ENCODE peak calls at places on chromosomes 16 and 17, in four cellular contexts. S is suprapubic skin, M is transverse colon, I is sigmoid colon. X is an unnamed sample.

GRCh38 chr17:36937961-36938565 is 788 bp downstream of the LHX1 start:
- DNase-seq in M (no peak), S (no peak), I (no peak), X (no peak)

GRCh38 chr17:58326609-58327341 is 1.8 kb downstream of the TSPOAP1 start:
- DNase-seq in S (no peak), I (no peak), M (no peak), X (no peak)

GRCh38 chr17:19501219-19501618 is 32.4 kb upstream of the SLC47A1 start:
- DNase-seq in S (no peak), M (no peak), I (peak), X (no peak)

GRCh38 chr17:81420769-81421462 is 25.7 kb downstream of the BAHCC1 start:
- DNase-seq in S (no peak), I (no peak), M (no peak), X (no peak)

GRCh38 chr16:31138621-31139578 is 3.4 kb upstream of the PRSS8 start:
- DNase-seq in I (no peak), S (no peak), M (peak), X (no peak)

GRCh38 chr16:46765050-46765449 is 16.9 kb upstream of the MYLK3 start:
- DNase-seq in I (no peak), M (no peak), S (no peak), X (peak)

GRCh38 chr17:53004902-53005301 is 817.8 kb upstream of the KIF2B start:
- DNase-seq in M (no peak), S (no peak), I (no peak), X (no peak)

GRCh38 chr17:55527520-55528118 is 16.4 kb upstream of the SMIM36 start:
- DNase-seq in S (no peak), I (no peak), M (no peak), X (no peak)

GRCh38 chr17:2179615-2180295 is 123.8 kb downstream of the SMG6 start:
- DNase-seq in I (peak), S (peak), M (peak), X (peak)

GRCh38 chr17:16516594-16517018 is 24.6 kb upstream of the LRRC75A start:
- DNase-seq in S (peak), M (no peak), I (no peak), X (no peak)

GRCh38 chr17:970388-970768 is 9.2 kb downstream of the NXN start:
- DNase-seq in M (no peak), I (no peak), S (no peak), X (no peak)

GRCh38 chr17:12721581-12721980 is 55.9 kb downstream of the MYOCD start:
- DNase-seq in S (no peak), M (no peak), I (no peak), X (peak)

GRCh38 chr17:77611791-77612466 is 346.6 kb upstream of the TNRC6C start:
- DNase-seq in S (no peak), I (peak), M (no peak), X (no peak)

GRCh38 chr17:1629647-1630310 is 1.1 kb upstream of the SLC43A2 start:
- DNase-seq in S (no peak), I (peak), M (peak), X (no peak)

GRCh38 chr17:3976675-3977171 is 12.5 kb upstream of the ATP2A3 start:
- DNase-seq in I (no peak), M (peak), S (peak), X (no peak)

GRCh38 chr17:47810200-47810821 is 11.3 kb downstream of the OSBPL7 start:
- DNase-seq in M (peak), I (peak), S (peak), X (no peak)

GRCh38 chr17:10370209-10370608 is 2.6 kb downstream of the MYH13 start:
- DNase-seq in S (no peak), I (no peak), M (no peak), X (no peak)

GRCh38 chr16:21263640-21264211 is 14.4 kb downstream of the CRYM start:
- DNase-seq in M (peak), S (no peak), I (no peak), X (no peak)

DNA sequence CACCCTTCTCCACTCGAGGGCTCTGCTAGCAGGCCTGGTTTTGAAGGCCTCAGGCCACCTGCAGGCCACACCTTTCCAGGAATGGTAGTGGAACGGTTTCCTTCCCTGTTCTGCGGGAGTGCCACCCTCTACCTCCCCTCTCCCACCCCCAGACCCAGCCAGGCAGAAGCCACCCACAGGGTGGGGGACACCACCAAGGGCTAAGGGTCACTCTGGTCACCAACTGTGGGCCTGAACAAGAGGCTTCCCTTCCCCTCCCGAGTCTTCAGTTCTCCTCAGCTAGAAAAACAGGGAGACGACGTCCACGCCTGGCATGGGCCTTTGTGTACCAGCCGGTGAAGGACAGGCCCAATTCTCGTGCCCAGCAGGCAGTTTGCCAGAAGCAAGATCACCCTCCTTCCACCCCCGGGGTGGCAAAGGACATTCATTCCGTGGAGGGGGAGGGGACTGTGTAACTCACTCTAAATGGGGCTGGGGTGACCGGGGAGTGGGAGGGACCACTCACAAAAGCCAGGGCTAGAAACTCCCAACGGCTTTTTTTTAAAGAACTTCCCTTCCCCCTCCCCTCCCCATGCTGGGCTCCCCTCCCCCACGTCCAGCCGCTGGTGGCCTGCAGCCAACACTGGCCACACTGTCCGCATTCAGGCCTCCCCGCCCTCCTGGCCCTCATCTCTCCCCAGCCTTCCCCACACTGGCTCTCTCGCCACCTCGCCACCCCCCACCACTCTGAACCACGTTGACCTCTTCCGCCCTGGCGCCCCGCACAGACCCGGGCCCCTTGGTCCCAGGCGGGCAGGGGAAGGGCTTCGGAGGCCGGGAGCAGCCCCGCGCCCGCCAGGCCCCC is 7.7 kb downstream of the CBX4 start:
- DNase-seq in S (no peak), M (no peak), I (peak), X (no peak)
- TF ChIP-seq EP300 in S (no peak), M (no peak), I (no peak), X (no peak)

DNA sequence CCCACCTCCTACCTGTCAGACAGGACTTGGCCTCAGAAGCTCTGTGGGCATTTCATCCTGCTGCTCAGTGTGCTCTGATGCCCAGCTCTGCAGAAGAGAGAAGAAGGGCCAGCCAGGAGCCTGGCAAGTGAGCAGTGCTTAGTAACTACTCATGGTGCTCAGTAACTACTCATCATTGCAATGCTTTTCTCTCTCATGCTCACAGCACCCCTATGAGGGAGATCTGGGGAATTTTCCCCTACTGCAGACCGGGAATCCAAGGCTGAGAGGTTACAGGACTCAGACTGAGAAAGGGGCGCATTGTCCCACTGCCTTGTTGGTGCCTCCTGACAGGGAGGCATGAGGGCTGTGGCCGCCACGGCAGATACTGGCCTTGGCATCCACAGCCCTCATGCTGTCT is 261.1 kb downstream of the C16orf95 start:
- DNase-seq in I (peak), S (no peak), M (no peak), X (no peak)
- TF ChIP-seq CTCF in I (no peak), S (no peak), M (no peak), X (no peak)

DNA sequence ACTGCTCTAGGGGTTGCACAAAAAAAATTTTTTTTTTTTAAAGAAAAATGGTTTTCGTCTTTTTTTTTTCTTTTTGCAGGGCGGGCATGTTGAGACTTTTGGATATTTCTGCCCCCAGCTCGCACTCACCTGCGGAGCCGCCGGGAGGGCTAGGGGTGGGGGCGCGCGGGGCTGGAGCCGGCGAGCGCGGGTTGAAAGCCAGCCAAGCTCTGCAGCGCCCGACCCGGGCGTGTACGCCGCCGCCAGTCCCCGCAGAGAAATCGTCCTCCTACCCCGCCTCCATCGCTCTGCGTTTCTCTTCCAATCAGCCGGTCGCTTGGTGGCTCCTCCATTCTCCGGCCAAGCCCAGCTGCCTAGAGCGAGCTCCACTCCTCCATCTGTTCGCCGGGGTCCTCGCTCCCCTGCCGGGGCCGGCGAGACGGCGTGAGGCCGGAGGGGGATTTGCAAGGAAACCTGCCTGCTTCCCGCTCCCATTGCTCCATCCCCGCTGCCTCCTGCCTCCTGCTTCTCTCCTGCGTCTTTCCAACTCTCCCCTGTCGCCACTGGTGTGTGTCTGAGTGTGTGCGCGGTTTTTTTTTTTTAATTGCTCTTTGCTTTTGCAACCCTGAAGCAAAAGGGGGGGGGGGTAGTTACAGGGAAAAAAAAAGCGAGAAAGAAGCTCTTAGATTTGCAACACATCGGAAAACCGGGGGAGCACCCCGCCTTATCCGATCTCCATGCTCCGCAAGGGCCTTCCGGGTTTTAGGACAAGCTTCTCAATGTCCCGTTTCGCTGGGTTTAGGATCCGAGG is 1.8 kb upstream of the UBTF start:
- DNase-seq in M (peak), S (peak), I (peak), X (peak)
- TF ChIP-seq POLR2A in M (peak), S (no peak), I (no peak), X (no peak)

DNA sequence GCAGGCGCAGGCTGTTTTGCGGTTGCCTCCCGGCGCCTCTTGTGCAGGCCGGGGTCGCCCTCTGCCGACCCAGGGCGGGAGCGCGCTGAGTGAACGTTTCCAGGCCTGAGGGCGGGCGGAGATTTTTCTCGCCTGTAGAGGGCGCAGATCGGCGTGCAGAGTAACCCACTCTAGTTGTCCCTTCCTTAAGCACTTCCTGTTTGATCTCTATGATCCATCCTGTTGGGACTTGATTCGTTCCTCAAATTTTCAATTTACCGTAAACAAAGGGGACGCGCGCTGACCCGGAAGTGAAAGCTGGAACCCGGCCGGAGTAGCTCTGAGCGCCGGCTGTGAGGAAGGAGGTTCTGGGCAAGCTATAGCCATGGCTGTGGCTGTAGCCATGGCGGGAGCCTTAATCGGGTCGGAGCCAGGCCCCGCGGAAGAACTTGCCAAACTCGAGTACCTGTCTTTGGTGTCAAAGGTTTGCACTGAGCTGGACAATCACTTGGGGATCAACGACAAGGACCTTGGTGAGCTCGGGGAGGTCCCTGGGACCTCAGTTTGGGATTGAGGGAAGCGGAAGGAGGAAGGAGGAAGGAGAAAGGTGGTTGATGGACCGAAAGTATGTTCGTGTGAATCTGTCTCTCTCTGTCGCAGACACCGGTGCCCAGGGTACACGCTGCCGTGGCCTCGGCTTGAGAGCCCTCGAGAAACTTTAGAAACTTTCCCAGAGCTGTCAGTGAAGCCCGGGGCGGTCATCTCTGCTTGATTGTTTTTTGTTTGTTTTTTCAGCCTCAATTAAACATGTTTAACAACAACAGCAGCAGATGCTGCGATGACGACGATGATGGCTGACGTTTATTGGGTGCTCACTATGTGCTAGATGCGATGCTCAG is at the start of gene DHX8:
- DNase-seq in I (peak), M (peak), S (peak), X (peak)
- TF ChIP-seq EP300 in I (peak), M (no peak), S (no peak), X (no peak)

GRCh38 chr16:1105888-1106620 is 10.0 kb upstream of the C1QTNF8 start:
- DNase-seq in S (no peak), I (peak), M (peak), X (no peak)
- TF ChIP-seq CTCF in S (peak), I (peak), M (peak), X (peak)

DNA sequence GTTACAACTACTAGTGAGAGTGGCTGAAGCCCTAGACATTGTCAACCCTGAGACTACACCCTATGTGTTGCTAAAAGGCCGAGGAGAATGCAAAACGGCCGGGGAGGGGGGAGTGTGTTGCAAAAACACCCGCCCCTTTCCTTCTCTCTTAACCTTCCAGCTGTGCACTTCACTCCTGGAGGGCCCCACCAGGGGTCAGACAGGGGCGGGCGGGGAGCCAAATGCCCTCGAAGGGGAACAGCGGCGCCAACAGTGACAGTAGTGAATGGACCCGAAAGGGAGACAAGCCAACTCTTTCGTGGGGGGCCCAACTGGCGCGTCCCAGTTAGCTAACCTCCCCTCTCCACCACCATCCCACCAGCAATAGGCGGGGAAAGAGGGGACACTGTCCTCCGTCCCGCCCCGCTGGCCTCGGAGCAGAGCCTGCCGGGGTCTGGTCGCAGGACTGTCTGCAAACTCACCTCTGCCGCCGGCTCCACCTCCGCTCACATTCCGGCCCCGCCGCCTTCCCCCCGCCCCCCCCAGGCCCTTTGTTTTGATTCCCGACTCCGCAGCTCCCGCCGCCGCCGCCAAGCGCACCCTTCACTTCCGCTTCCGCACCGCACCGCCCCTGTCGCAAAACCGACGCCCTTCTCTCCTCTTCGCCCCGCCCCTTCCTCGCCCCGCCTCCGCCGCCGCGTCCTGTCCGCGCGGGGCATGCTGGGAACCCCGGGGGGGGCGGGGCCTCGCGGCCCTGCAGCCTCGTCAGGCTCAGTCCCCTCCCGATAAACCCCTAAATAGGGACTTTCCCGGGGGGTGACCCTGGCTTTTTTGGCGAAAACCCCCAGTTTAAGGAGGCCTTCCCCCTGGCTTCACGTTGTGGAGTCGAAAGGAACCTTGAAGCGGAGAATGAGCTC is at the start of gene MARF1:
- DNase-seq in M (peak), S (peak), I (peak), X (peak)
- TF ChIP-seq POLR2A in M (peak), S (peak), I (peak), X (peak)

GRCh38 chr16:2359919-2360318 is 19.4 kb upstream of the ABCA3 start:
- DNase-seq in I (no peak), S (no peak), M (no peak), X (no peak)

GRCh38 chr16:2361129-2361528 is 20.6 kb upstream of the ABCA3 start:
- DNase-seq in M (no peak), I (no peak), S (no peak), X (no peak)

GRCh38 chr16:2362218-2362617 is 21.7 kb upstream of the ABCA3 start:
- DNase-seq in M (no peak), I (no peak), S (no peak), X (no peak)

GRCh38 chr16:2357331-2357730 is 16.8 kb upstream of the ABCA3 start:
- DNase-seq in I (no peak), M (no peak), S (no peak), X (no peak)
- TF ChIP-seq EP300 in I (no peak), M (no peak), S (no peak), X (no peak)

GRCh38 chr16:17544785-17545184 is 74.0 kb upstream of the XYLT1 start:
- DNase-seq in M (no peak), S (no peak), I (no peak), X (no peak)
- TF ChIP-seq CTCF in M (peak), S (no peak), I (no peak), X (no peak)

GRCh38 chr17:14296511-14296910 is 4.4 kb upstream of the HS3ST3B1 start:
- DNase-seq in M (no peak), S (peak), I (no peak), X (peak)

GRCh38 chr17:14298221-14298994 is 2.5 kb upstream of the HS3ST3B1 start:
- DNase-seq in I (no peak), S (peak), M (no peak), X (peak)

GRCh38 chr17:14299261-14300093 is 1.4 kb upstream of the HS3ST3B1 start:
- DNase-seq in S (peak), I (peak), M (peak), X (peak)

GRCh38 chr17:14295676-14296075 is 5.2 kb upstream of the HS3ST3B1 start:
- DNase-seq in S (peak), M (no peak), I (no peak), X (peak)

DNA sequence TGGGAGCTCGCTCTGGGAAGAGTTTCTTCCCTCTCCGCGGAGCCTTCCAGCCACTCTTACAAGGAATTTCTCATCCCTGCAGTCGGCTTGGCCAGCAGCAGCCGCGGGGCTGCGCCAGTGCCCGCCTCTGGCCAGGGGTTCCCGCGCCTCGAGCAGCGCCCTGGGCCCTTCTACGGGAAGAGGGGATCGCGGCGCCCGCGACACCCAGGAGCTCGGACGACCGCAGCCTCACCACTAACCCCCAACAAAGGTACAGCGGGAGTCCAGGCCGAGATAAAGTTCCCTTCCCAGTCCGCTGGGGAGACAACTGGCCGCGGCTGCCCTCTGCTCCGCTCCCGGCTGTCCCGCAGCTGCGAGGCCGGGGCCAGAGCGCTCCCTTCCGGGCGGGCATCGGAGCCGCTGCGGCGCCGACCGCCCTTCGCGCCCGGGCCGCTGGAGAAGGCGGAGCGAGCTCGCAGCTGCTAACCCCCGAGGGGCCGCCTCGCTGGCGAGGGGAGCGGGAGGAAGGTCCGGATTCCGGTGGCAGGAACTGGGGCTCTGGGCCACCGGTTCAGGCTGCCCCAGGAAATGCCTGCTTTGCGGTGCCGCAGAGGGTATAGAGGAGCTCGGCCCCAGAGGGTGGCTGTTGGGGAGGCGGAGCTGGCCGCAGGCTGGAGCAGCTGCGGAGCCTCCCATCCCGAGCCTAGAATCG is 3.6 kb upstream of the HS3ST3B1 start:
- DNase-seq in M (no peak), S (peak), I (no peak), X (peak)
- TF ChIP-seq POLR2A in M (no peak), S (no peak), I (no peak), X (no peak)

X was measured in esophagus muscularis mucosa.